ENCODE peak calls at places on chromosome 10, in nine cellular contexts. J is psoas muscle, H is hepatocyte, A is left lung, Z is thoracic aorta, P is colonic mucosa, Q is tibial nerve, D is cardiac muscle cell, L is PC-9. I is an unnamed sample. For H3K4me1, the result is how much of the 10 kb centered on the place peaks cover.

GRCh38 chr10:31320598-31321211 is 1.7 kb downstream of the ZEB1 start:
- DNase-seq in J (peak), H (peak), A (peak), Z (no peak), P (peak), Q (peak), D (peak), L (no peak), I (peak)

GRCh38 chr10:78472542-78472890 is 438.9 kb downstream of the RPS24 start:
- DNase-seq in J (no peak), H (no peak), A (no peak), Z (no peak), P (peak), Q (no peak), D (peak), L (no peak), I (no peak)

GRCh38 chr10:12333382-12334185 is 15.8 kb upstream of the CAMK1D start:
- DNase-seq in J (peak), H (peak), A (peak), Z (peak), P (peak), Q (peak), D (no peak), L (peak), I (peak)

GRCh38 chr10:123565691-123566660 is 100.2 kb upstream of the GPR26 start:
- DNase-seq in J (no peak), H (no peak), A (no peak), Z (no peak), P (peak), Q (no peak), D (no peak), L (no peak), I (no peak)

GRCh38 chr10:60099998-60100747 is 193.8 kb upstream of the CCDC6 start:
- DNase-seq in J (no peak), H (peak), A (no peak), Z (no peak), P (peak), Q (peak), D (peak), L (peak), I (peak)

GRCh38 chr10:125201108-125201524 is 40.8 kb upstream of the CTBP2 start:
- DNase-seq in J (no peak), H (peak), A (no peak), Z (no peak), P (no peak), Q (no peak), D (no peak), L (peak), I (peak)

GRCh38 chr10:79053081-79053434 is 15.7 kb upstream of the ZMIZ1 start:
- DNase-seq in J (no peak), H (no peak), A (no peak), Z (no peak), P (peak), Q (no peak), D (no peak), L (no peak), I (no peak)

GRCh38 chr10:122494833-122495232 is 33.5 kb downstream of the HTRA1 start:
- DNase-seq in J (peak), H (no peak), A (no peak), Z (peak), P (no peak), Q (peak), D (no peak), L (peak), I (peak)

GRCh38 chr10:48722153-48722861 is 37.6 kb downstream of the WDFY4 start:
- DNase-seq in J (no peak), H (peak), A (no peak), Z (no peak), P (no peak), Q (no peak), D (no peak), L (no peak), I (no peak)

GRCh38 chr10:53487019-53487983 is 714.7 kb upstream of the MBL2 start:
- DNase-seq in J (no peak), H (no peak), A (no peak), Z (no peak), P (no peak), Q (no peak), D (no peak), L (no peak), I (no peak)

GRCh38 chr10:19819419-19820033 is 3.3 kb downstream of the PLXDC2 start:
- DNase-seq in J (no peak), H (peak), A (no peak), Z (no peak), P (peak), Q (peak), D (peak), L (no peak), I (peak)

GRCh38 chr10:31384589-31384949 is 65.6 kb downstream of the ZEB1 start:
- DNase-seq in J (no peak), H (no peak), A (no peak), Z (no peak), P (no peak), Q (no peak), D (no peak), L (no peak), I (no peak)

GRCh38 chr10:6383099-6383812 is 180.5 kb downstream of the PFKFB3 start:
- DNase-seq in J (no peak), H (peak), A (no peak), Z (no peak), P (no peak), Q (no peak), D (no peak), L (no peak), I (no peak)

GRCh38 chr10:6342091-6342490 is 139.4 kb downstream of the PFKFB3 start:
- DNase-seq in J (no peak), H (no peak), A (no peak), Z (no peak), P (no peak), Q (no peak), D (no peak), L (no peak), I (no peak)

GRCh38 chr10:86819567-86819966 is 63.1 kb downstream of the BMPR1A start:
- DNase-seq in J (no peak), H (no peak), A (no peak), Z (no peak), P (no peak), Q (no peak), D (no peak), L (no peak), I (no peak)

GRCh38 chr10:43253461-43254198 is 13.2 kb downstream of the RASGEF1A start:
- DNase-seq in J (peak), H (no peak), A (no peak), Z (no peak), P (peak), Q (no peak), D (no peak), L (no peak), I (no peak)

GRCh38 chr10:75159519-75159918 is 48.1 kb downstream of the SAMD8 start:
- DNase-seq in J (no peak), H (no peak), A (no peak), Z (no peak), P (no peak), Q (no peak), D (no peak), L (no peak), I (no peak)

GRCh38 chr10:78781251-78781913 is 287.4 kb upstream of the ZMIZ1 start:
- DNase-seq in J (no peak), H (no peak), A (no peak), Z (no peak), P (no peak), Q (no peak), D (no peak), L (no peak), I (no peak)

GRCh38 chr10:34254596-34254995 is 560.5 kb downstream of the PARD3 start:
- DNase-seq in J (no peak), H (peak), A (no peak), Z (no peak), P (peak), Q (no peak), D (no peak), L (peak), I (peak)

GRCh38 chr10:56466005-56466404 is 104.9 kb upstream of the ZWINT start:
- DNase-seq in J (no peak), H (no peak), A (no peak), Z (no peak), P (no peak), Q (no peak), D (no peak), L (no peak), I (no peak)

GRCh38 chr10:377228-377627 is 242.0 kb downstream of the ZMYND11 start:
- DNase-seq in J (no peak), H (no peak), A (no peak), Z (no peak), P (no peak), Q (no peak), D (no peak), L (no peak), I (no peak)

GRCh38 chr10:45373783-45374450 is at the start of gene ALOX5:
- DNase-seq in J (peak), H (peak), A (peak), Z (no peak), P (peak), Q (no peak), D (peak), L (peak), I (no peak)

GRCh38 chr10:121510201-121510771 is 88.0 kb downstream of the FGFR2 start:
- DNase-seq in J (no peak), H (no peak), A (no peak), Z (no peak), P (no peak), Q (peak), D (no peak), L (no peak), I (peak)

GRCh38 chr10:117259279-117259678 is 18.4 kb downstream of the SLC18A2 start:
- DNase-seq in J (no peak), H (no peak), A (no peak), Z (no peak), P (no peak), Q (no peak), D (no peak), L (no peak), I (no peak)

GRCh38 chr10:35005868-35006267 is 84.3 kb downstream of the CUL2 start:
- DNase-seq in J (no peak), H (no peak), A (no peak), Z (no peak), P (no peak), Q (no peak), D (no peak), L (peak), I (peak)

GRCh38 chr10:88032566-88032965 is 169.1 kb downstream of the PTEN start:
- DNase-seq in J (no peak), H (no peak), A (no peak), Z (no peak), P (no peak), Q (no peak), D (no peak), L (no peak), I (peak)

GRCh38 chr10:72563327-72563932 is 62.4 kb downstream of the MICU1 start:
- DNase-seq in J (no peak), H (no peak), A (no peak), Z (no peak), P (no peak), Q (no peak), D (no peak), L (no peak), I (no peak)

GRCh38 chr10:65805993-65806392 is 1119.8 kb upstream of the LRRTM3 start:
- DNase-seq in J (no peak), H (peak), A (no peak), Z (no peak), P (no peak), Q (no peak), D (no peak), L (no peak), I (no peak)

GRCh38 chr10:3666525-3667302 is 118.3 kb downstream of the KLF6 start:
- DNase-seq in J (no peak), H (no peak), A (peak), Z (no peak), P (no peak), Q (no peak), D (no peak), L (no peak), I (no peak)

GRCh38 chr10:80526218-80526617 is 11.5 kb upstream of the SH2D4B start:
- DNase-seq in J (no peak), H (no peak), A (no peak), Z (no peak), P (no peak), Q (no peak), D (no peak), L (no peak), I (no peak)

GRCh38 chr10:112210672-112211071 is 27.1 kb upstream of the GPAM start:
- DNase-seq in J (no peak), H (no peak), A (no peak), Z (no peak), P (no peak), Q (no peak), D (no peak), L (no peak), I (no peak)

GRCh38 chr10:77264527-77264926 is 373.1 kb downstream of the KCNMA1 start:
- DNase-seq in J (no peak), H (no peak), A (no peak), Z (no peak), P (no peak), Q (no peak), D (no peak), L (no peak), I (no peak)

GRCh38 chr10:77267703-77268630 is 369.6 kb downstream of the KCNMA1 start:
- DNase-seq in J (no peak), H (no peak), A (no peak), Z (no peak), P (no peak), Q (no peak), D (no peak), L (no peak), I (no peak)

GRCh38 chr10:77268721-77269120 is 368.9 kb downstream of the KCNMA1 start:
- DNase-seq in J (no peak), H (no peak), A (no peak), Z (no peak), P (no peak), Q (no peak), D (no peak), L (no peak), I (no peak)

GRCh38 chr10:77266242-77266641 is 371.4 kb downstream of the KCNMA1 start:
- DNase-seq in J (no peak), H (no peak), A (no peak), Z (no peak), P (no peak), Q (no peak), D (no peak), L (no peak), I (no peak)

GRCh38 chr10:77269163-77269562 is 368.4 kb downstream of the KCNMA1 start:
- DNase-seq in J (no peak), H (no peak), A (no peak), Z (no peak), P (no peak), Q (no peak), D (no peak), L (no peak), I (no peak)
- H3K27ac ChIP-seq in J (no peak), H (no peak), A (no peak), Z (no peak), P (no peak), Q (no peak), D (no peak), L (no peak), I (no peak)

GRCh38 chr10:11018830-11019692 is 1.4 kb downstream of the CELF2 start:
- DNase-seq in J (no peak), H (no peak), A (no peak), Z (no peak), P (no peak), Q (no peak), D (no peak), L (no peak), I (no peak)
- H3K4me1 ChIP-seq in J (under half), H (under half), A (under half), Z (under half), P (under half), Q (half or more), D (under half), L (under half), I (under half)

GRCh38 chr10:104231784-104232612 is at the start of gene CFAP43:
- DNase-seq in J (peak), H (peak), A (peak), Z (peak), P (peak), Q (peak), D (peak), L (peak), I (peak)
- H3K27ac ChIP-seq in J (no peak), H (peak), A (peak), Z (no peak), P (no peak), Q (no peak), D (peak), L (peak), I (peak)

GRCh38 chr10:132541601-132542011 is 4.0 kb downstream of the INPP5A start:
- DNase-seq in J (peak), H (no peak), A (peak), Z (no peak), P (no peak), Q (no peak), D (no peak), L (no peak), I (no peak)

GRCh38 chr10:132541129-132541528 is 3.5 kb downstream of the INPP5A start:
- DNase-seq in J (peak), H (no peak), A (peak), Z (no peak), P (no peak), Q (no peak), D (no peak), L (no peak), I (no peak)

GRCh38 chr10:132543916-132544743 is 6.5 kb downstream of the INPP5A start:
- DNase-seq in J (peak), H (no peak), A (peak), Z (peak), P (no peak), Q (no peak), D (no peak), L (no peak), I (no peak)

GRCh38 chr10:132542086-132542775 is 4.6 kb downstream of the INPP5A start:
- DNase-seq in J (peak), H (no peak), A (peak), Z (peak), P (no peak), Q (no peak), D (no peak), L (no peak), I (no peak)

DNA sequence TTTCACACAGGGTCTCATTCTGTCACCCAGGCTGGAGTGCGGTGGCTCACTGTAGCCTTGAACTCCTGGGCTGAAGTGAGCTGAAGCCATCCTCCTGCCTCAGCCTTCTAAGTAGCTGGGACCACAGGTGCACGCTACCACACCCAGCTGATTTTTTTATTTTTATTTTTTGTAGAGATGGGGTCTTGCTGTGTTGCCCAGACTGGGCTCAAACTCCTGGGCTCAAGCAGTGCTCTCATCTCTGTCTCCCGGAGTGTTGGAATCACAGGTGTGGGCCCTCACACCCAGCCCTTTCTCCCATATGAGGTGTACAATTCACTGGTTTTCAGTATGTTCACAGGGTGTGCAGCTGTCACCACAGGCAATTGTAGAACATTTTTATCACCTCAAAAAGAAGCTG is 5.2 kb downstream of the INPP5A start:
- DNase-seq in J (no peak), H (no peak), A (peak), Z (no peak), P (no peak), Q (no peak), D (no peak), L (no peak), I (no peak)
- H3K4me1 ChIP-seq in J (half or more), H (under half), A (half or more), Z (half or more), P (under half), Q (half or more), D (under half), L (under half), I (under half)

DNA sequence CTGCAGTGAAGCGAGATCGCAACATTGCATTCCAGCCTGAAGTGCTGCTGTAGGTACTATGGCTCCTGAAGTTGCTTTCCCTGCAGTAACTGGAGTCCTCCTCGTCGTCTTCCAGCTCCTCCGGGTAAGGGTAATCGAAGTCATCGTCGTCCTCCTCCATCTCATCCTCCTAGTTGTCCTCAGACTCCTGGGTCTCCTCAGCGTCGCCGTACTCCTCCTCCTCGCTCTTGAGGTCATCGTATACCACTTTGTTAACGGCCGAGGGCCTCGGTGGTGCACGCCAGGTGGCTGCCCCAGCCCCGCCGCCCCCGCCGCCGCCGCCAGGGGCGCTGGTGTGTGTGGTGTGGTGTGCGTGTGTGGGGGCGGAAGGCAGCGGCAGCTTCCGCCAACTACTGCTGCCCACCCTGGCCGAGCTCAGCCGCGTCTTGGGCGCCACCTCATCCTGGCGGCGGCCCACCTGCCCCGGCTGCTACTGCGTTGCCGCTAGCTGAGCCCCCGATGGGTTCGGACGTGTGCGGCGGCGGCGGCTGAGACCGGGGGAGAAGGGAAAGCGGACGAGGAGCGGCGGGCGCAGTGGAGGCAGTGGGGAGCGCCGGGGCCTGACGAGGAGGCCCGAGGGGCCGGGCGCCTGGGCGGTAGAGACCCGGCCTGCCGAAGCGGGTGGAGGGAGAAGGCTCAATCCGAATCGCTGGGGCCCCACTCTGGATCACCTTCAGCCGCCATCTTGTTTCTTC is 11.8 kb upstream of the ACBD5 start:
- DNase-seq in J (peak), H (peak), A (peak), Z (no peak), P (peak), Q (peak), D (no peak), L (peak), I (peak)
- H3K27ac ChIP-seq in J (peak), H (peak), A (peak), Z (no peak), P (peak), Q (peak), D (no peak), L (peak), I (peak)

DNA sequence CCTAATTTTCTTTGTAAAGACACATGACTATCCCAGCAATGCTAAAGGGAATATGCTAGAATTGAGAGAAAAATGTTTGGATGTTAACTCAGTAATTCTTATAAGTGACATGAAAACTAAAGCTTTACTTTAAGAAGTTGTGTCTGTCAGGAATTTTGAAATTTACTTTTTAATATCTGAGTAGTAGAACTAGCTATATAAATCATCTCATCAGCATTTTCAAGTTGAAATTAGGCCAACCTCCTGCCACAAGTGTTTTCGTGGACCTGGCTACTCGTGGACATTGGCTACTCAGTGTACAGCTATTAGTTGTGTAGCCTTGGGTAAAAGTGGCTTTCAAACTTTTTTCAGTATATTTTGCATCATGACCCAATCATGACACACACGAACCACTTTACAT is 70.5 kb downstream of the ADD3 start:
- DNase-seq in J (no peak), H (no peak), A (no peak), Z (no peak), P (no peak), Q (no peak), D (no peak), L (no peak), I (no peak)
- H3K4me1 ChIP-seq in J (half or more), H (half or more), A (half or more), Z (half or more), P (under half), Q (half or more), D (half or more), L (under half), I (under half)